ENCODE peak calls at places on chromosomes 6 and 20, in five cellular contexts. One of them, this sample, is unnamed.

GRCh38 chr20:46698788-46699187 is 9.5 kb upstream of the TP53RK start:
- DNase-seq in right lobe of liver: no peak
- DNase-seq in gastrocnemius medialis: no peak
- DNase-seq in A549: no peak
- DNase-seq in Peyer's patch: no peak
- DNase-seq in this sample: no peak

GRCh38 chr20:56247954-56248782 is at the start of gene MC3R:
- DNase-seq in Peyer's patch: no peak
- DNase-seq in gastrocnemius medialis: no peak
- DNase-seq in A549: peak; percentile 63
- DNase-seq in right lobe of liver: peak; percentile 55
- DNase-seq in this sample: no peak

GRCh38 chr6:10071631-10072220 is 343.1 kb downstream of the TFAP2A start:
- DNase-seq in right lobe of liver: no peak
- DNase-seq in A549: no peak
- DNase-seq in gastrocnemius medialis: no peak
- DNase-seq in Peyer's patch: no peak
- DNase-seq in this sample: no peak

GRCh38 chr20:48604426-48604825 is 223.4 kb downstream of the PREX1 start:
- DNase-seq in gastrocnemius medialis: no peak
- DNase-seq in Peyer's patch: no peak
- DNase-seq in A549: no peak
- DNase-seq in right lobe of liver: no peak
- DNase-seq in this sample: peak; percentile 47

GRCh38 chr6:125149256-125150144 is 4.1 kb upstream of the TPD52L1 start:
- DNase-seq in gastrocnemius medialis: peak; percentile 27
- DNase-seq in right lobe of liver: no peak
- DNase-seq in Peyer's patch: no peak
- DNase-seq in A549: no peak
- DNase-seq in this sample: no peak

GRCh38 chr6:4134841-4135664 is at the start of gene ECI2:
- DNase-seq in right lobe of liver: peak; percentile 76
- DNase-seq in Peyer's patch: peak; percentile 37
- DNase-seq in A549: peak; percentile 69
- DNase-seq in gastrocnemius medialis: peak; percentile 75
- DNase-seq in this sample: peak; percentile 96

GRCh38 chr6:165091121-165091785 is 218.2 kb downstream of the C6orf118 start:
- DNase-seq in Peyer's patch: no peak
- DNase-seq in A549: no peak
- DNase-seq in right lobe of liver: no peak
- DNase-seq in gastrocnemius medialis: no peak
- DNase-seq in this sample: no peak

GRCh38 chr6:148608211-148608951 is 138.4 kb upstream of the UST start:
- DNase-seq in right lobe of liver: no peak
- DNase-seq in A549: peak; percentile 3
- DNase-seq in gastrocnemius medialis: no peak
- DNase-seq in Peyer's patch: no peak
- DNase-seq in this sample: no peak

GRCh38 chr6:9532621-9533557 is 882.0 kb downstream of the TFAP2A start:
- DNase-seq in Peyer's patch: no peak
- DNase-seq in gastrocnemius medialis: no peak
- DNase-seq in right lobe of liver: no peak
- DNase-seq in A549: peak; percentile 30
- DNase-seq in this sample: no peak

DNA sequence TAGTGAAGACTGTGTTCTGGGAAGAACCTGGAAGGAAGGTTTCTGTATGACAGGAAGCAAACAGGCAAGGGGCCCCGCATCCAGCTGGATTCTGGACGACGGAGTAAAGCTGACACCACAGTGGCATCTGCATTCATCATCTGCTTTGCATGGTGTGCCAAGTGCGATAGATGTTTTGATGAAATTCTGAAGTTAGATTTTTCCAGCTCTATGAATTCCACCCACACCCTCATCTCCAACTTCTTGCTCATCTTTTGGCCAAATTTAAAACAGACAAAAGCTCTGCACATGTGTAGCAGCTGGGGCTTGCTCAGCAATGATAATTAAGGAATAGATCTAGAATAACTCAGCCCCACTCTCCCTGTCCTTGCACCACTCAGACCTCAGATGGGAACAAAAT is 86.0 kb downstream of the BCAS1 start:
- DNase-seq in right lobe of liver: no peak
- DNase-seq in A549: no peak
- DNase-seq in gastrocnemius medialis: no peak
- DNase-seq in Peyer's patch: no peak
- DNase-seq in this sample: no peak
- H3K27ac ChIP-seq in right lobe of liver: no peak overlapping the region
- H3K27ac ChIP-seq in A549: no peak overlapping the region
- H3K27ac ChIP-seq in gastrocnemius medialis: no peak overlapping the region
- H3K27ac ChIP-seq in Peyer's patch: no peak overlapping the region
- H3K27ac ChIP-seq in this sample: no peak overlapping the region

GRCh38 chr20:49682798-49683197 is 30.9 kb downstream of the B4GALT5 start:
- DNase-seq in gastrocnemius medialis: no peak
- DNase-seq in Peyer's patch: no peak
- DNase-seq in A549: no peak
- DNase-seq in right lobe of liver: no peak
- DNase-seq in this sample: no peak

GRCh38 chr20:49687595-49688567 is 25.8 kb downstream of the B4GALT5 start:
- DNase-seq in gastrocnemius medialis: no peak
- DNase-seq in Peyer's patch: no peak
- DNase-seq in right lobe of liver: peak; percentile 42
- DNase-seq in A549: no peak
- DNase-seq in this sample: no peak

GRCh38 chr20:49684335-49684997 is 29.2 kb downstream of the B4GALT5 start:
- DNase-seq in Peyer's patch: no peak
- DNase-seq in gastrocnemius medialis: peak; percentile 59
- DNase-seq in A549: no peak
- DNase-seq in right lobe of liver: no peak
- DNase-seq in this sample: no peak

GRCh38 chr20:49685809-49686208 is 27.9 kb downstream of the B4GALT5 start:
- DNase-seq in gastrocnemius medialis: no peak
- DNase-seq in right lobe of liver: no peak
- DNase-seq in Peyer's patch: no peak
- DNase-seq in A549: no peak
- DNase-seq in this sample: no peak

DNA sequence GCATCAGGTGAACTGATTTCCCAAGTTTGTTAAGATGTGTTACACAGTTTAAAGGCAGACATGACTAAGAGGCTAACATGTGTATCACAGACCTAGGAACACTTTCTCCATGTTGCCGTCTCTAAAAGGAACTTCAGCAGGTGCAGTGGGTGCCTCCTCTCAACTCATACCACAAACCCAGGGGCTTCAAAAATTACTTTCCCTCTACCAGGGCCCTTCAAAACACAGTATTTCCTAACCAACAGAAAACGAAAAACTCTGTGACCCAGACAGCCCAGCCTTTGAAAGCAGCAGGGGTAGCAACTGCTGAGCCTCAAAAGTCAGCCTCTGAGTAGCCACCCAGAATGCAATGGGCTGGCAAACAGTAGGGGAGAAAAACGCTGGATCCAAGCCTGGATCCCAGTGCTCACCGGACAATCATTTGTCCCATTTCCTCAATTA is 28.5 kb downstream of the B4GALT5 start:
- DNase-seq in gastrocnemius medialis: no peak
- DNase-seq in A549: no peak
- DNase-seq in right lobe of liver: no peak
- DNase-seq in Peyer's patch: no peak
- DNase-seq in this sample: no peak
- TF ChIP-seq POLR2A in gastrocnemius medialis: no peak
- TF ChIP-seq POLR2A in A549: no peak
- TF ChIP-seq POLR2A in right lobe of liver: no peak
- TF ChIP-seq POLR2A in Peyer's patch: no peak
- TF ChIP-seq POLR2A in this sample: no peak

DNA sequence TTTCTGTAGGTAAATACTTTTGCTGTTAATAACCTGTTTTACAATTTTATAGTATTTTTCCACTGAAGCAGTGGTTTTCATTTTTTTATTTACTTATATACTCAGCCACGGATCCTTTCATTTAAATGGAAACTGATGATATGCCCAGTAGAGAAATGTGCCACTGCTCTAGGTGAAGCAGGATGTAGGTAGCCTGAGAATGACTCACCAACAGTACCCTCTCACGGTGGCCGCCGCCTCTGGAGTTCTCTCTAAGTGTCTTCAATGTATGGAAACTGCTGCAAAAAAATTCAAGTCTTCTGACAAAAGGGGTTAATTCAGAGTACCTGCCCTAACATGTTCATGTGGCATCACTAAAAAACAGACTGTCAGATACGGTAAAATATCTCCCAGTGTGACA is 6.4 kb downstream of the EYA4 start:
- DNase-seq in Peyer's patch: no peak
- DNase-seq in right lobe of liver: no peak
- DNase-seq in gastrocnemius medialis: no peak
- DNase-seq in A549: peak; percentile 11
- DNase-seq in this sample: no peak
- H3K27ac ChIP-seq in Peyer's patch: no peak overlapping the region
- H3K27ac ChIP-seq in right lobe of liver: no peak overlapping the region
- H3K27ac ChIP-seq in gastrocnemius medialis: peak overlapping the region; percentile 95
- H3K27ac ChIP-seq in A549: peak overlapping the region; percentile 47
- H3K27ac ChIP-seq in this sample: no peak overlapping the region

GRCh38 chr6:122809001-122809400 is 19.9 kb downstream of the SMPDL3A start:
- DNase-seq in Peyer's patch: no peak
- DNase-seq in right lobe of liver: no peak
- DNase-seq in A549: no peak
- DNase-seq in gastrocnemius medialis: no peak
- DNase-seq in this sample: no peak
- TF ChIP-seq POLR2A in Peyer's patch: no peak
- TF ChIP-seq POLR2A in right lobe of liver: no peak
- TF ChIP-seq POLR2A in A549: no peak
- TF ChIP-seq POLR2A in gastrocnemius medialis: no peak
- TF ChIP-seq POLR2A in this sample: no peak

This sample was measured in spleen.